ENCODE peak calls at places on chromosomes 7 and 10, in six cellular contexts. L is HepG2, K is GM12878, Z is K562, U is A549, Y is upper lobe of left lung. M is an unnamed sample.

GRCh38 chr7:101226686-101227085 is 8.7 kb downstream of the ZNHIT1 start:
- ATAC-seq in Z (no peak), K (no peak), L (no peak), U (no peak), Y (no peak), M (no peak)

GRCh38 chr10:48623607-48624132 is 18.8 kb upstream of the ARHGAP22 start:
- ATAC-seq in K (no peak), L (no peak), Z (no peak), U (no peak), Y (no peak), M (no peak)

GRCh38 chr7:132368246-132368900 is 207.9 kb downstream of the PLXNA4 start:
- ATAC-seq in L (no peak), Y (no peak), K (no peak), U (no peak), Z (no peak), M (no peak)

GRCh38 chr10:114754445-114755320 is 66.9 kb upstream of the FHIP2A start:
- ATAC-seq in Y (no peak), K (no peak), Z (no peak), U (peak), L (no peak), M (peak)

GRCh38 chr10:132776186-132776585 is 9.8 kb downstream of the NKX6-2 start:
- ATAC-seq in Z (no peak), Y (no peak), K (no peak), L (no peak), U (no peak), M (no peak)

GRCh38 chr7:74138334-74138867 is 35.8 kb upstream of the EIF4H start:
- ATAC-seq in U (no peak), K (no peak), L (no peak), Y (no peak), Z (peak), M (no peak)

GRCh38 chr7:94052398-94053180 is 48.4 kb upstream of the BET1 start:
- ATAC-seq in L (no peak), Z (no peak), K (peak), U (no peak), Y (no peak), M (no peak)

GRCh38 chr10:86439544-86439943 is 72.9 kb upstream of the GRID1 start:
- ATAC-seq in K (no peak), U (peak), Z (no peak), Y (peak), L (no peak), M (peak)

GRCh38 chr10:78528749-78529204 is 495.1 kb downstream of the RPS24 start:
- ATAC-seq in U (no peak), K (no peak), Z (no peak), L (peak), Y (no peak), M (no peak)

GRCh38 chr7:5408777-5409176 is 14.9 kb downstream of the TNRC18 start:
- ATAC-seq in U (no peak), K (no peak), L (no peak), Y (no peak), Z (no peak), M (no peak)

GRCh38 chr7:9242604-9243003 is 809.2 kb downstream of the NXPH1 start:
- ATAC-seq in Z (no peak), L (no peak), U (no peak), K (no peak), Y (no peak), M (no peak)

GRCh38 chr7:114426824-114427223 is 12.2 kb downstream of the FOXP2 start:
- ATAC-seq in L (no peak), Z (no peak), U (peak), K (peak), Y (no peak), M (no peak)

GRCh38 chr10:7408003-7408493 is 2.8 kb downstream of the SFMBT2 start:
- ATAC-seq in K (peak), Y (peak), L (no peak), U (peak), Z (peak), M (peak)

GRCh38 chr7:40024841-40025240 is 74.8 kb downstream of the CDK13 start:
- ATAC-seq in Z (no peak), L (no peak), U (no peak), Y (no peak), K (no peak), M (no peak)

GRCh38 chr10:19930936-19931859 is 115.0 kb downstream of the PLXDC2 start:
- ATAC-seq in Y (peak), Z (no peak), U (no peak), L (no peak), K (peak), M (peak)

GRCh38 chr10:70890917-70891431 is 2.6 kb upstream of the PCBD1 start:
- ATAC-seq in Z (peak), Y (no peak), K (no peak), U (no peak), L (peak), M (no peak)

GRCh38 chr10:114402871-114403544 is 1.3 kb downstream of the AFAP1L2 start:
- ATAC-seq in U (no peak), Y (no peak), Z (no peak), L (no peak), K (peak), M (no peak)

GRCh38 chr7:156845379-156846101 is 47.4 kb downstream of the LMBR1 start:
- ATAC-seq in L (no peak), Z (no peak), K (no peak), U (no peak), Y (no peak), M (no peak)

GRCh38 chr7:30172451-30172850 is 37.7 kb downstream of the MTURN start:
- ATAC-seq in Y (no peak), K (no peak), L (peak), U (no peak), Z (no peak), M (no peak)

GRCh38 chr7:1692500-1693418 is 22.7 kb downstream of the ELFN1 start:
- ATAC-seq in Z (no peak), Y (no peak), U (no peak), K (no peak), L (no peak), M (no peak)

GRCh38 chr7:116710764-116711452 is 38.9 kb downstream of the MET start:
- ATAC-seq in U (no peak), Y (peak), Z (no peak), L (peak), K (no peak), M (no peak)

GRCh38 chr10:88401671-88402347 is 181.3 kb downstream of the RNLS start:
- ATAC-seq in Z (no peak), L (no peak), Y (no peak), K (peak), U (peak), M (no peak)

GRCh38 chr10:45395554-45395953 is 21.5 kb downstream of the ALOX5 start:
- ATAC-seq in K (no peak), Z (no peak), U (no peak), Y (no peak), L (no peak), M (no peak)

GRCh38 chr7:126079151-126079550 is 1149.5 kb upstream of the POT1 start:
- ATAC-seq in Y (no peak), Z (no peak), L (no peak), K (peak), U (no peak), M (no peak)

GRCh38 chr10:125419831-125420230 is 259.5 kb upstream of the CTBP2 start:
- ATAC-seq in U (no peak), Z (no peak), Y (no peak), L (no peak), K (no peak), M (no peak)

GRCh38 chr7:108452707-108453106 is 3.5 kb downstream of the NRCAM start:
- ATAC-seq in Z (peak), L (peak), Y (no peak), U (no peak), K (peak), M (no peak)

GRCh38 chr10:44627591-44628354 is 242.9 kb upstream of the CXCL12 start:
- ATAC-seq in Y (peak), Z (no peak), K (no peak), U (no peak), L (no peak), M (no peak)

GRCh38 chr10:11125004-11125403 is 107.3 kb downstream of the CELF2 start:
- ATAC-seq in L (no peak), U (no peak), Y (no peak), K (no peak), Z (no peak), M (no peak)

GRCh38 chr7:26550492-26550891 is 258.8 kb downstream of the SNX10 start:
- ATAC-seq in K (no peak), L (no peak), Y (no peak), U (no peak), Z (no peak), M (no peak)

GRCh38 chr7:30226593-30227268 is 57.7 kb upstream of the ZNRF2 start:
- ATAC-seq in U (peak), K (no peak), Z (peak), Y (peak), L (peak), M (no peak)

GRCh38 chr7:148684289-148684688 is 14.4 kb upstream of the CUL1 start:
- ATAC-seq in Y (peak), K (no peak), L (peak), U (no peak), Z (peak), M (no peak)

GRCh38 chr10:36141786-36142560 is 499.9 kb upstream of the FZD8 start:
- ATAC-seq in Y (no peak), K (no peak), Z (no peak), U (no peak), L (no peak), M (no peak)

GRCh38 chr7:24825931-24826661 is 68.8 kb upstream of the GSDME start:
- ATAC-seq in U (peak), Y (peak), L (peak), K (no peak), Z (peak), M (peak)

GRCh38 chr7:26199301-26200112 is 1.0 kb downstream of the HNRNPA2B1 start:
- ATAC-seq in K (peak), L (peak), Z (peak), Y (no peak), U (peak), M (peak)

DNA sequence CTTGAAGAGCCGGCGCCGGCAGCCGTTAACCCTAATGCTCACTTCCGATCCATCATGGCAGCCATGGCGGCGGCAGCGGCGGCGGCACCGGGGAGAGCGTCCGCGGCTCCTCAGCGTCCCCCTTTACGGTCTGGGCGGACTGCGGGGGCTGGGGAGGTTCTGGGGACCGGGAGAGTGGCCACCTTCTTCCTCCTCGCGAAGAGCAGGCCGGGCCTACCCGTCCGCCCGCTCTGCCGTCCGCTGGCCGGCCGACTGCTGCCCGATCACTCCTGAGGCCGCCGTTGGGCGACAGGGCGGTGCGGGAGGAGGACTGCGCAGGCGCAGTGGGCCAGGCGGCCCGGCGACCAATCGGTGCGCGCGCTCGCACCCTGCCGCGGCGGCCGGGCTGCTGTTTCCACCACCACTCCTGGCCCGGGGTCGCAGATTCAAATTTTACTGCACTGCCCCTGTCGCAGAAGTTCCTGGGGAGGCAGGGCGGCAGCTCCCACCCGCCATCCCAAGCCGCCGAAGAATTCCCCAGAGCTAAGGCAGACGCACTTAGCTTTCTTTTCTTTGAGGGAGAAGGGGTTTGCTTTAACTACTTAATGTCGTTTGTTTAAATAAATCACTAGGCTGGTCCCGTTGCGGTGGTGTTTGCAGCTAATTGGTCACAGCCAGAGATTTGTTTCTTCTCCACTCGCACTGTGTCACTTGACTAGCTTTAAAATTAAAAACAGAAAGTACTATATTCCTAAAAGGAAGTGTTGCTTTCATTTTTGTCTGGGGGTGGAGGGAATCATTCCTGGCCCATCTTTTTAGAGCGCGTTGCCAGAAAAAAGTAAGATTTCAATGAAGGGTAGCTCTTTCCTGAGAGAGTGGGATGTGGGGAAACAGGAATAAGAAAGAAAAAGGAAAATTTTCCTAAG is at the start of gene KIF5B:
- ATAC-seq in U (peak), Z (peak), Y (peak), K (peak), L (peak), M (peak)
- TF ChIP-seq EP300 in U (no peak), Z (no peak), Y (no peak), K (no peak), L (peak), M (no peak)

GRCh38 chr7:130854481-130854880 is 120.5 kb upstream of the KLF14 start:
- ATAC-seq in Y (no peak), K (no peak), Z (no peak), U (no peak), L (no peak), M (no peak)

GRCh38 chr7:130852867-130853266 is 118.9 kb upstream of the KLF14 start:
- ATAC-seq in U (no peak), K (no peak), L (no peak), Z (no peak), Y (no peak), M (no peak)

GRCh38 chr7:130856866-130857265 is 122.9 kb upstream of the KLF14 start:
- ATAC-seq in L (no peak), Y (no peak), Z (no peak), K (no peak), U (no peak), M (no peak)

GRCh38 chr7:130850960-130851359 is 117.0 kb upstream of the KLF14 start:
- ATAC-seq in K (no peak), Z (no peak), U (no peak), L (no peak), Y (no peak), M (no peak)

GRCh38 chr7:130853503-130854279 is 119.7 kb upstream of the KLF14 start:
- ATAC-seq in U (peak), Z (no peak), L (no peak), K (no peak), Y (no peak), M (no peak)
- TF ChIP-seq EP300 in U (peak), Z (no peak), L (no peak), K (no peak), Y (no peak), M (no peak)

DNA sequence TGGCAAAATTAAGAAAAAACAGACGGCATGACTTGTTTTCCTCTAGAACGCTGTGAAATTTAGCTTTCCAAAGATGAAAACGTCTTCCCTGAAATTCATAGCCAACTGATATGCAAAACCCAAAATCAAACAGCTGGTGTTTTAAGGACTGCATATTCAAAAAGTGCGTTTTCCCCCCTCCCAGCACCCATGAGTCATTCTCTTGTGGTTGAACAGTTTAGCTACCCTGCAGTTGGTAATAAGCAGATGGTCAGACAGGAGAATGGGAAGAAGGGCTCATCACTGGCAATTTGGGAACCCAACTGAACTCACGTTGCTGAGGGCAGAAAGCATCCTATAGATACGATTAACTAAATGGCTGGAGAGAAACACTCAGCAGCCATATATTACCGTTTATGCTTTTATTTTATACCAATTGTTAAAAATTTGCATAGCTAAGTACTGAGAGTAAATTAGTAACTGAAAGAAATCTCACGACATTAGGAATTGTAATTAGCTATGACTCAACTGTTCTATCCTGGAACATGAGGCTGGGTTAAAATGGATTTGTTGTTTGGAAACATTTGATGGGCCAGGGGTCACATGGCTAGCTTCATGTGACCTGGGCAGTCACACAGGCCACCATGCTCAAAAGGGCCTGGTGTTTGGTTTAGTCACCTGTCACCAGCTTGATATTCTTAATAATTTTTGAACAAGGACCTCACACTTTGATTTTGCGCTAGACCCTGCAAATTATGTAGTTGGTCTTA is 343.1 kb downstream of the PHTF2 start:
- ATAC-seq in Z (no peak), L (no peak), K (no peak), Y (no peak), U (no peak), M (no peak)
- TF ChIP-seq EP300 in Z (no peak), L (no peak), K (no peak), Y (no peak), U (no peak), M (no peak)

GRCh38 chr7:32929430-32930161 is 27.6 kb upstream of the FKBP9 start:
- ATAC-seq in Z (no peak), L (no peak), K (no peak), Y (no peak), U (no peak), M (no peak)

GRCh38 chr7:32930378-32930777 is 26.9 kb upstream of the FKBP9 start:
- ATAC-seq in Z (no peak), L (no peak), Y (no peak), U (no peak), K (no peak), M (no peak)

GRCh38 chr7:32928785-32929184 is 28.5 kb upstream of the FKBP9 start:
- ATAC-seq in Z (no peak), K (no peak), U (no peak), Y (no peak), L (no peak), M (no peak)
- TF ChIP-seq EP300 in Z (no peak), K (no peak), U (no peak), Y (no peak), L (no peak), M (no peak)

GRCh38 chr7:151501676-151502075 is 18.0 kb downstream of the RHEB start:
- ATAC-seq in L (no peak), Z (peak), U (no peak), K (no peak), Y (no peak), M (no peak)

GRCh38 chr7:151495360-151495759 is 24.3 kb downstream of the RHEB start:
- ATAC-seq in Y (no peak), U (no peak), Z (no peak), L (no peak), K (peak), M (no peak)

GRCh38 chr7:151498495-151498894 is 21.2 kb downstream of the RHEB start:
- ATAC-seq in K (no peak), L (peak), Z (no peak), Y (no peak), U (no peak), M (no peak)

GRCh38 chr7:151494569-151495284 is 25.0 kb downstream of the RHEB start:
- ATAC-seq in L (peak), Z (no peak), K (peak), U (no peak), Y (no peak), M (no peak)

GRCh38 chr7:151497306-151497871 is 22.3 kb downstream of the RHEB start:
- ATAC-seq in K (no peak), Z (peak), U (no peak), Y (no peak), L (no peak), M (no peak)
- TF ChIP-seq EP300 in K (no peak), Z (no peak), U (no peak), Y (no peak), L (no peak), M (no peak)